ENCODE peak calls at places on chromosomes 7 and 10, in five cellular contexts. A, K, G, U and B are unnamed samples.

GRCh38 chr10:132664407-132664806 is 121.5 kb downstream of the NKX6-2 start:
- DNase-seq in A (no peak), K (no peak), U (no peak), G (no peak), B (no peak)

GRCh38 chr10:102347236-102347828 is 48.2 kb upstream of the NFKB2 start:
- DNase-seq in A (peak; percentile 16), G (peak; percentile 48), K (peak; percentile 41), U (peak; percentile 53), B (peak; percentile 25)

GRCh38 chr10:115948415-115948814 is 324.6 kb downstream of the GFRA1 start:
- DNase-seq in K (no peak), G (peak; percentile 23), A (no peak), U (peak; percentile 34), B (no peak)

GRCh38 chr7:101420436-101420835 is 57.8 kb downstream of the COL26A1 start:
- DNase-seq in G (no peak), K (no peak), A (no peak), U (no peak), B (no peak)

GRCh38 chr10:49106451-49106850 is 8.9 kb downstream of the VSTM4 start:
- DNase-seq in A (no peak), G (no peak), K (no peak), U (no peak), B (no peak)

GRCh38 chr10:74926791-74927585 is 100.6 kb downstream of the KAT6B start:
- DNase-seq in G (no peak), U (no peak), K (peak; percentile 79), A (no peak), B (no peak)

GRCh38 chr10:52283174-52283573 is 30.9 kb upstream of the DKK1 start:
- DNase-seq in A (no peak), K (peak; percentile 6), G (no peak), U (peak; percentile 40), B (no peak)

GRCh38 chr10:117214401-117214800 is 17.1 kb downstream of the KCNK18 start:
- DNase-seq in K (no peak), U (peak; percentile 33), A (no peak), G (peak; percentile 72), B (no peak)

GRCh38 chr10:74855027-74855426 is 28.6 kb downstream of the KAT6B start:
- DNase-seq in A (no peak), K (no peak), G (no peak), U (no peak), B (no peak)

GRCh38 chr10:120573355-120573754 is 116.3 kb downstream of the PLPP4 start:
- DNase-seq in U (no peak), G (no peak), A (no peak), K (no peak), B (no peak)

GRCh38 chr10:65234261-65234660 is 1691.6 kb upstream of the LRRTM3 start:
- DNase-seq in K (no peak), A (no peak), U (no peak), G (no peak), B (no peak)

GRCh38 chr10:79181680-79182079 is 112.9 kb downstream of the ZMIZ1 start:
- DNase-seq in A (no peak), G (no peak), U (no peak), K (no peak), B (no peak)

GRCh38 chr7:44618754-44619153 is 12.3 kb downstream of the OGDH start:
- DNase-seq in A (no peak), K (no peak), G (peak; percentile 24), U (no peak), B (no peak)

GRCh38 chr7:17184805-17185689 is 113.4 kb upstream of the AHR start:
- DNase-seq in U (peak; percentile 70), K (peak; percentile 94), G (no peak), A (no peak), B (no peak)

GRCh38 chr10:114779803-114780609 is 41.6 kb upstream of the FHIP2A start:
- DNase-seq in U (peak; percentile 85), A (no peak), K (peak; percentile 3), G (peak; percentile 79), B (no peak)

GRCh38 chr10:131888186-131888604 is 12.6 kb upstream of the PPP2R2D start:
- DNase-seq in G (peak; percentile 95), K (no peak), A (no peak), U (peak; percentile 20), B (no peak)

GRCh38 chr10:97250952-97251351 is 41.5 kb downstream of the ARHGAP19 start:
- DNase-seq in A (no peak), G (no peak), U (no peak), K (no peak), B (no peak)

GRCh38 chr7:30278386-30278785 is 6.0 kb upstream of the ZNRF2 start:
- DNase-seq in K (no peak), G (no peak), A (no peak), U (no peak), B (no peak)

GRCh38 chr7:18228686-18229085 is 201.0 kb upstream of the PRPS1L1 start:
- DNase-seq in G (no peak), K (no peak), U (no peak), A (no peak), B (no peak)

GRCh38 chr10:133448120-133448519 is 5.6 kb upstream of the SCART1 start:
- DNase-seq in G (no peak), A (no peak), U (no peak), K (no peak), B (no peak)

GRCh38 chr10:90787906-90788491 is 69.8 kb downstream of the HTR7 start:
- DNase-seq in U (peak; percentile 42), G (peak; percentile 48), K (peak; percentile 9), A (peak; percentile 27), B (no peak)

GRCh38 chr10:103281753-103282152 is 4.8 kb downstream of the INA start:
- DNase-seq in G (no peak), A (peak; percentile 14), U (no peak), K (no peak), B (no peak)

DNA sequence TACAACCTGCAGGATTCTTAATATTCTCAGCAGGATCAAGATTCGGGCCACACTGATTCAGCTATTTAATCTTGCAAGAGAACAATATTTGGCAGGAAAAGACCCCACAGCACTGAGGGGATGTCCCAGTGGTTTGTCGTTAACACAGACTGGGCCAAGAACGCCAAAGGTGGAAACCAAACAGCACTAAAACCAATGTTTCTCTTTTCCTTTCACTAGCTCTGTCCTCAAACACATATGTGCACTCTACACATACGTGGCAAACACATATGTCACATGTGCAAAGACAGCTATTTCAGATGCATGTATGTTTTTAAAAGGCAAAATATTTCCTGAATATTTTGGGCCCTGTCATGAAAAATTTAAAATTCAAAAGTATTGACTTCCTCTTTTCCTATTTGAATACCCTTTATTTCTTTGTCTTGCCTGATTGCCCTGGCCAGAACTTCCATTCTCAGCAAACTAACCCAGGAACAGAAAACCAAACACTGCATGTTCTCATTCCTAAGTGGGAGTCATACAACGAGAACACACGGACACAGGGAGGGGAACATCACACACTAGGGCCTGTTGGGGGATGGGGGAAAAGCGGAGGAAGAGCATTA is 51.7 kb upstream of the NEBL start:
- DNase-seq in U (no peak), A (no peak), G (no peak), K (no peak), B (no peak)
- TF ChIP-seq CTCF in U (no peak), A (no peak), G (no peak), K (no peak), B (no peak)

DNA sequence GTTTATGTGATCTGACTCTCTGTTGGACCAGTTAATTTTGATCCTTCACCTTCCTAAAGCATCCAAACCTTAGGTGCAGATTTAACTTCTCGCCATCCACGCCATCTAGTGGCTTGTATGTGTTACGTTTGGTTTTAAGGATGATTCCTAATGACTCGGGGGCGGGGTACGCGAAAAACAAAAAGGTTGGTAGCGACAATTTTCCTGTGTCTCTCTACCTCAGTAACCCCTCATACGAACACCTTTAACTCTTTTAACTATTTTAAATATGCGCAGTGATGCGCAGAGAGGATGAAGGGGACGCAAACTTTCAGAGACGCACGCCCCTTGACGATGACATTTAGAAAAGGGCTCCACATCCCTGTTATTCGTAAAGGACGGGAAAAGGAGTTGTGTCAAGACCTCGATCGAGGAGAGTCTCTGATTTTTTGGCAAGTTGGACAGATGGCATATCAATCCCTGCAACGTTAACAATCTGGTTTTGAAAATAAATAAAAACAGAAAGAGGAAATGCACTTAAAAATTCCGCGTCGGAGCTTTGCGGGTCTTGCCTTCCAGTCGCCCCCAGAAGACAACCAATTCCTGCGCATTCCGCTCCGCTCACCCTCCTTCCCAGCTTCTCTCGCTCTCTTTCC is 597 bp upstream of the KCND2 start:
- DNase-seq in A (no peak), K (peak; percentile 22), U (peak; percentile 79), G (peak; percentile 56), B (peak; percentile 79)
- TF ChIP-seq CTCF in A (peak; percentile 78), K (peak; percentile 76), U (peak; percentile 76), G (peak; percentile 81), B (peak; percentile 74)

GRCh38 chr7:129436335-129436923 is 2.2 kb downstream of the STRIP2 start:
- DNase-seq in G (no peak), A (no peak), K (no peak), U (no peak), B (no peak)

GRCh38 chr7:129434846-129435318 is 650 bp downstream of the STRIP2 start:
- DNase-seq in U (peak; percentile 7), K (peak; percentile 2), G (no peak), A (peak; percentile 19), B (no peak)

GRCh38 chr7:129435414-129435829 is 1.2 kb downstream of the STRIP2 start:
- DNase-seq in G (no peak), K (no peak), U (no peak), A (no peak), B (no peak)

GRCh38 chr7:129433823-129434171 is 435 bp upstream of the STRIP2 start:
- DNase-seq in U (no peak), K (peak; percentile 65), G (no peak), A (no peak), B (no peak)

DNA sequence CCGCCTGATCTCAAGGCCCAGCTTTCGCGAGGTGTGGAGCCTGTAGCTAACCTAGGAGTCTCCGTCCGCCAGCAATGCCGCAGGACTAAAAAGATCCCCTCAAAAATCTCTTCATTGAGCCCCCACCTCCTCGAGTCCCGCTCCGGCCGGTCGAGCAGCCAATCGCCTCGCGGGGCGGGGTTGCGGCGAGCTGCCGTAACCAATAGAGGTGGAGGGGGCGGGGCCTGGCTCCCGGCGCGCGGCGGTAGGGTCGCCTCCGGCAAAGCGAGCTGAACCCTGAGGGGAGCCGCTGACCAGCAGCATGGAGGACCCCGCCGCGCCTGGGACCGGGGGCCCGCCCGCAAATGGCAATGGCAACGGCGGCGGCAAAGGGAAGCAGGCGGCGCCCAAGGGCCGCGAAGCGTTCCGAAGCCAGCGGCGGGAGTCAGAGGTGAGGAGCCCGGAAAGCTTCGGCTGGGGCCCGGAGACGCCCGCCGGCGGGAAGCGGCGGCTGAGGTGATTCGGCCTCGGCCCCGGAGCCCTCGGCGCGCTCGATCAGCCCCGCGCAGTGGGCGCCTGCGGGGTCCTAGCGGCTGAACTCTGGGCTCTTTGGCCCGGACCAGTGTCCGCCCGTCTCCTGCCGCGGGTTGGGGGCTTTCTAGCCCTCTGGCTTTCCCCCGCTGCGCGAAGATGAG is at the start of gene STRIP2:
- DNase-seq in G (peak; percentile 85), K (peak; percentile 80), A (peak; percentile 92), U (peak; percentile 55), B (peak; percentile 94)
- TF ChIP-seq CTCF in G (no peak), K (no peak), A (no peak), U (no peak), B (no peak)

DNA sequence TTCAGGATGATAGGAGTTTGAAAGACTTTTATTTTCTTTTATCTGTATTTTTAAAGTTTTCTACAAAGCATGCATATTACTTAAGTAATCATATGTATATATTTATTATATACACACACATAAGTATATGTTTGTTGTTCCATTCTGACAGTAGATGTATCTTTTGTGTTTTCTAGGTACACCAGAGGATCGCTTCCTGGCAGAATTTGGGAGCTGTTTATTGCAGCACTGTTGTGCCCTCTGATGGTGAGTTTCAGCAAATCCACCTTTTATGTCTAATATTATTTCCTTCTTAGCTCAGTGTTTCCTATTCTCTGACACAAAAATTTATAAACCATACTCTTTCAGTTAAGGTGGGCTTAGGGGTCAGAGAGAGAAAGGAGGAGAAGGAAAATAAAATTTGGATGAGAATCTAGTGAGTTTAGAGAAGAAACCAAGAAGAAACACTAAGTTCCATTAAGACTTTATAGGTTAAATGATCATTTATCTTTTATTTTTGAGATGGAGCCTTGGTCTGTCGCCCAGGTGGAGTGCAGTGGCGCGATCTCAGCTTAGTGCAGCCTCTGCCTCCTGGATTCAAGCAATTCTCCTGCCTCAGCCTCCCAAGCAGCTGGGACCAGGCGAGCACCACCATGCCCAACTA is 59.2 kb upstream of the OIT3 start:
- DNase-seq in A (peak; percentile 12), K (peak; percentile 53), G (peak; percentile 46), U (peak; percentile 81), B (peak; percentile 52)
- TF ChIP-seq CTCF in A (peak; percentile 72), K (peak; percentile 72), G (peak; percentile 60), U (peak; percentile 62), B (peak; percentile 71)